ENCODE peak calls at places on chromosomes 5 and 9, in seven cellular contexts. J is PC-9, E is mucosa of descending colon, N is colonic mucosa, Z is adrenal gland, R is cardiac muscle cell, G is vagina. X is an unnamed sample. For H3K36me3 and H3K4me1, the result is how much of the 10 kb centered on the place peaks cover.

GRCh38 chr9:35932732-35933131 is 23.4 kb downstream of the SPAAR start:
- DNase-seq in R (no peak), Z (no peak), E (no peak), G (no peak), J (no peak), N (no peak), X (no peak)

GRCh38 chr9:23492126-23493002 is 333.7 kb downstream of the ELAVL2 start:
- DNase-seq in E (no peak), N (peak), G (no peak), J (peak), R (peak), Z (peak), X (peak)

GRCh38 chr5:147675168-147675567 is 107.4 kb downstream of the JAKMIP2 start:
- DNase-seq in N (no peak), Z (no peak), R (no peak), G (no peak), J (no peak), E (no peak), X (no peak)

GRCh38 chr5:157157492-157157891 is 8.6 kb downstream of the GARIN3 start:
- DNase-seq in G (no peak), J (no peak), E (no peak), Z (no peak), R (no peak), N (no peak), X (no peak)

GRCh38 chr5:134267366-134268018 is 41.6 kb upstream of the PPP2CA start:
- DNase-seq in R (peak), Z (no peak), N (no peak), E (no peak), J (no peak), G (no peak), X (no peak)

GRCh38 chr5:164119806-164120440 is 614.5 kb downstream of the MAT2B start:
- DNase-seq in N (no peak), J (no peak), E (no peak), Z (no peak), R (peak), G (no peak), X (no peak)

GRCh38 chr9:119436261-119436660 is 67.0 kb upstream of the BRINP1 start:
- DNase-seq in R (no peak), N (no peak), Z (no peak), E (no peak), G (no peak), J (no peak), X (no peak)

GRCh38 chr5:172648008-172648359 is 6.9 kb downstream of the NEURL1B start:
- DNase-seq in G (no peak), Z (no peak), N (no peak), E (no peak), R (no peak), J (peak), X (no peak)

GRCh38 chr9:107410045-107410819 is 79.3 kb downstream of the KLF4 start:
- DNase-seq in J (no peak), E (no peak), N (no peak), Z (no peak), G (no peak), R (no peak), X (no peak)

GRCh38 chr5:56175465-56175864 is 57.7 kb downstream of the ANKRD55 start:
- DNase-seq in G (no peak), R (peak), Z (no peak), E (no peak), J (peak), N (no peak), X (no peak)

GRCh38 chr5:28678899-28679298 is 1640.5 kb upstream of the CDH9 start:
- DNase-seq in N (no peak), G (no peak), R (no peak), E (no peak), J (no peak), Z (no peak), X (no peak)

GRCh38 chr5:76187386-76187785 is 104.2 kb downstream of the SV2C start:
- DNase-seq in Z (no peak), G (no peak), J (no peak), R (no peak), E (no peak), N (no peak), X (no peak)

GRCh38 chr5:109956884-109957283 is 267.2 kb downstream of the MAN2A1 start:
- DNase-seq in N (no peak), G (no peak), Z (no peak), J (no peak), E (no peak), R (no peak), X (no peak)

GRCh38 chr9:69495331-69495730 is 170.3 kb downstream of the ENTREP1 start:
- DNase-seq in R (no peak), G (no peak), Z (no peak), J (no peak), N (no peak), E (no peak), X (no peak)

GRCh38 chr5:179301376-179301775 is 43.9 kb downstream of the ADAMTS2 start:
- DNase-seq in R (no peak), N (no peak), G (no peak), J (no peak), Z (no peak), E (no peak), X (no peak)

GRCh38 chr5:150034677-150035076 is 34.1 kb downstream of the HMGXB3 start:
- DNase-seq in Z (no peak), N (no peak), J (no peak), E (no peak), G (no peak), R (peak), X (no peak)

GRCh38 chr5:175471628-175472027 is 6.7 kb upstream of the SFXN1 start:
- DNase-seq in E (no peak), N (no peak), R (no peak), J (no peak), G (no peak), Z (no peak), X (no peak)

GRCh38 chr5:5532306-5533076 is 110.0 kb downstream of the ICE1 start:
- DNase-seq in R (no peak), G (no peak), E (no peak), Z (no peak), N (no peak), J (no peak), X (no peak)

GRCh38 chr9:11163843-11164242 is 551.0 kb upstream of the PTPRD start:
- DNase-seq in Z (no peak), E (no peak), J (no peak), R (no peak), G (no peak), N (no peak), X (no peak)

GRCh38 chr9:11158676-11159075 is 545.9 kb upstream of the PTPRD start:
- DNase-seq in G (no peak), N (no peak), Z (no peak), R (no peak), E (no peak), J (no peak), X (no peak)

GRCh38 chr9:11158063-11158462 is 545.3 kb upstream of the PTPRD start:
- DNase-seq in Z (no peak), R (no peak), N (no peak), J (no peak), G (no peak), E (peak), X (no peak)

DNA sequence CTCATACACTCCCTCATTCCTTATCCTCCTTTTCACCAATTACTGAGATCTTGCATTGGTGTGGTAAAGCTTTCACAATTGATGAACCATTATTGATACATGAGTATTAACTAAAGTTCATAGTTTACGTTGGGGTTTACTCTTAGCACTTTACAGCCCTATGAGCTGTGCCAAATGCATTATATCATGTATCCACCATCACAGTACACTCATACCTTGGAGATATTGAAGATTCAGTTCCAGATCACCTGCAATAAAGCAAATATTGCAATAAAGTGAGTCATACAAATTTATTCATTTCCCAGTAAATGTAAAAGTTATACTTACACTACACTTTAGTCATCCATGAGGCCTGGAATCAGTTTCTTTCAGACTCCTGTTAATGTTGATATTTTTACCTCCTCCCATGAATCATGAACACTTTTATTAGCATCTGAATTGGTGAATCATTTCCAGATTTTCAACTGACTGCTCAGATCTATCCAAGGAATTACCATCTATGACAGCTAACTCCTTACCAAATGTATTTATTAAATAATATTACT is 546.6 kb upstream of the PTPRD start:
- DNase-seq in Z (no peak), E (no peak), R (no peak), N (no peak), J (no peak), G (no peak), X (no peak)
- H3K36me3 ChIP-seq in Z (under half), E (under half), R (under half), N (under half), J (under half), G (under half), X (under half)

GRCh38 chr9:127979015-127979332 is 1.8 kb downstream of the EEIG1 start:
- DNase-seq in Z (no peak), J (no peak), G (no peak), E (no peak), N (no peak), R (no peak), X (no peak)
- H3K4me1 ChIP-seq in Z (half or more), J (half or more), G (half or more), E (half or more), N (under half), R (half or more), X (under half)

GRCh38 chr9:96408409-96409280 is 9.5 kb downstream of the ZNF367 start:
- DNase-seq in R (no peak), N (no peak), G (no peak), Z (no peak), J (no peak), E (no peak), X (no peak)
- H3K36me3 ChIP-seq in R (under half), N (under half), G (under half), Z (under half), J (under half), E (under half), X (under half)

GRCh38 chr9:134345737-134346136 is 19.5 kb downstream of the RXRA start:
- DNase-seq in Z (no peak), N (no peak), G (no peak), J (no peak), R (no peak), E (no peak), X (no peak)
- H3K4me1 ChIP-seq in Z (half or more), N (under half), G (half or more), J (under half), R (under half), E (under half), X (under half)

DNA sequence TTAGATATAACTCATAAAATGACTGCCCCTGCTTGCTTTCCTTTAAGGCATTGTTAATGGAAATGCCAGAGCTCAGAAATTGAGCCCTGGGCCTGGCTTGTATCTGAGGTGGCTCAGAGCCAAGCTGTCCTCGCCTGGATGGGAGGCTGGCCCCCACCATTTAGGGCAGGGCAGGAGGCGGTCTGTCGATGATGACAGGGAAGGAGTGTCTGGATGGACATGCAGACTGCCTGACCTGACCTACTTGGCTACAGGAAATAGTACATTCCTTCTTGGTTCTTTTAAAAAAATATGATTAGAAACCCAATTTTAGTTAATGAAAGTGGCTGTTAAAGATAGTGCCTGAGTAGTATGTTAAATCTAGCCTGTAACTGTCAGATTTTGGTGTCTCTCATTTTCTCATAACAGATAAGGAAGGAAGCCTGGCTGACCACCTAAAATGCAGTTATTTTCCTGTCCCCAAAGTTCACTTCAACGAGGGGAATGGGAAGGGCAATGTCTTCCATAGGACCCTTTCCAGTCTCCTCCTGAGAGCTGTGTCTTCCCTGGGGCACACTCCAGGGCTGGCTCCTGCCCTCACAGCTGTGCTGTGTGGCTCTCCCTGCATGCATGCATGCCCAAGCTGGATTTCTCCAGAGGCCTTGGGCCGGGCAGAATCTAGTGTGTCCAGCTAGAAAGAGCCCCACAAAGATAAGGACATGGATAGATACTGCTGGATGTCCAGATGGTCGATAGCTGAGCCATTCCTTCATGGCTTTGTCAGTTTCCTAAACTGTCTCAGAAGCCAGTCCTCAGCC is 42.3 kb downstream of the MACROH2A1 start:
- DNase-seq in Z (peak), J (no peak), E (peak), R (peak), G (no peak), N (peak), X (no peak)
- H3K36me3 ChIP-seq in Z (under half), J (under half), E (under half), R (under half), G (under half), N (under half), X (under half)

GRCh38 chr9:114894206-114894605 is 36.2 kb downstream of the TNFSF8 start:
- DNase-seq in Z (no peak), R (peak), E (no peak), N (no peak), G (no peak), J (peak), X (no peak)

GRCh38 chr9:114895605-114896004 is 34.8 kb downstream of the TNFSF8 start:
- DNase-seq in J (no peak), G (no peak), Z (no peak), R (peak), N (no peak), E (no peak), X (no peak)

GRCh38 chr9:114898741-114899140 is 31.6 kb downstream of the TNFSF8 start:
- DNase-seq in G (no peak), E (peak), R (peak), N (peak), J (no peak), Z (peak), X (no peak)

GRCh38 chr9:114894801-114895433 is 35.5 kb downstream of the TNFSF8 start:
- DNase-seq in J (peak), Z (no peak), R (peak), N (no peak), G (no peak), E (no peak), X (no peak)

DNA sequence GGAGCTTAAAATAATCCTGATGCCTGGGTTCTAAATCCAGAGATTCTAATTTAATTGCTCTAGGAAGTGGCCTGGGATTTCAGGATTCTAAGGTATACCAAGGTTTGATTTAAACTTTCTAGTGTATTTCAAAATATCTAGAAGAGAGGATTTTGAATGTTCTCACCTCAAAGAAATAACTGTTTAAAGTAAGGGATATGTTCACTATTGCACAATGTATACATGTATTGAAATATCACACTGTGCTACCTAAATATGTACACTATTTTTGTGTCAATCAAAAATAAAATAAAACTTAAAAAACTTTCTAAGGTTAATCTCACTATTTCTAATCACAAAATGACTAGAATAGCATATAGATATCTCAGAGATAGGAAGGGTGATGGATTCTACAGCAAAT is 34.0 kb downstream of the TNFSF8 start:
- DNase-seq in R (no peak), N (no peak), E (no peak), G (no peak), Z (no peak), J (no peak), X (no peak)
- H3K4me1 ChIP-seq in R (under half), N (under half), E (under half), G (under half), Z (under half), J (under half), X (under half)

DNA sequence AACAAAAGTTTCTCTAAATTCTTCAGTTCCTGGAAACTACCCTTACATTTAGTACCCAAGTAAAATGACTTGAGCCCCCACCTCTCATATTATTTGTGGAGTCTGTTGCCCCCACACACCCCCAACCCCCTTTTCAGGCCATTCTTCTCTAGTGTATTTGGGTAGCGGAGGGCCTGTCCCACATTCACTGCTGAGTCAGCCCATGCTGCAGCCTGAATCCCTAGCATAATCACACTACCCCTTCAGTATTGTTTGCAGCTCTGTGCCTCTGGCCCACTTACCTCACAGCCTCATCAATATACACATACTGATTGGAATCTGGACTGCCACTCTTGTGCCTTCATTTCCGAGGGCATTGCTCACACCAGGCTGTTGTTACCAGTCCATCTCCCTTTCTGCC is 26.8 kb downstream of the RGS7BP start:
- DNase-seq in G (no peak), J (no peak), E (no peak), Z (no peak), R (no peak), N (no peak), X (no peak)
- H3K36me3 ChIP-seq in G (under half), J (under half), E (under half), Z (under half), R (under half), N (under half), X (under half)

DNA sequence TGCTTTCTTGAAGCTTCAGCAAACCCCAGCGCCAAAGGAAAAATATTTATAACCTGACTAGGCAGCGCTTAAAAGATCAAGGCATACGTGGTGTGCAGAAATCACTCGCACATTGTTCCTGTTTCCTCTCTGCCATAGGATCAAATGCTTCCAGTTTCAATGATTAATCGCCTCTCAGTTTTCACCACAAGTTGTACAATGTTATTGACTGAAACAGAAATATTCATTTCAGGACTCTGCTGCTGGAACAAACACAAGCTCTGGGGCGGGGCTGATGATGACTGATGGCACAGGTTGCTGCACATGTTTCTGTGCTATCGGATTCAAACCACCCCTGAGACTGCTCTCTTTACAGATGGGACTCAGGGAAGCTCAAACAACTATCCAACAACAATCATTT is 68.6 kb downstream of the KCNIP1 start:
- DNase-seq in R (no peak), E (no peak), J (peak), N (no peak), Z (no peak), G (no peak), X (no peak)
- H3K4me1 ChIP-seq in R (under half), E (under half), J (under half), N (under half), Z (under half), G (under half), X (under half)

GRCh38 chr5:154916874-154917273 is 21.1 kb downstream of the GEMIN5 start:
- DNase-seq in R (no peak), E (no peak), G (no peak), N (no peak), Z (no peak), J (no peak), X (no peak)
- H3K36me3 ChIP-seq in R (half or more), E (under half), G (half or more), N (under half), Z (under half), J (under half), X (half or more)

GRCh38 chr5:151100690-151101089 is 19.9 kb upstream of the TNIP1 start:
- DNase-seq in N (no peak), E (peak), R (no peak), G (no peak), Z (peak), J (no peak), X (no peak)
- H3K4me1 ChIP-seq in N (under half), E (under half), R (under half), G (under half), Z (under half), J (under half), X (under half)

X was measured in Panc1.